ENCODE peak calls at places on chromosomes 3 and 15, in seven cellular contexts. E is GM23248, K is neural progenitor cell, R is PC-3, Z is SK-N-SH, C is neuronal stem cell, P is astrocyte. F is an unnamed sample. For H3K4me1, the result is how much of the 10 kb centered on the place peaks cover.

GRCh38 chr3:186783731-186784515 is 546 bp downstream of the EIF4A2 start:
- DNase-seq in P (peak), K (peak), C (peak), E (peak), Z (peak), R (peak), F (peak)

GRCh38 chr15:85500729-85501128 is 120.3 kb downstream of the AKAP13 start:
- DNase-seq in P (no peak), R (no peak), C (peak), K (peak), Z (no peak), E (no peak), F (no peak)

GRCh38 chr15:42110367-42110766 is 16.0 kb upstream of the PLA2G4D start:
- DNase-seq in R (no peak), P (no peak), E (no peak), C (no peak), Z (no peak), K (no peak), F (no peak)

GRCh38 chr3:89107461-89108035 is at the start of gene EPHA3:
- DNase-seq in C (peak), P (peak), E (peak), Z (peak), K (peak), R (no peak), F (no peak)

GRCh38 chr3:30112904-30113484 is 493.4 kb upstream of the TGFBR2 start:
- DNase-seq in Z (no peak), C (peak), P (peak), E (peak), K (peak), R (peak), F (no peak)

GRCh38 chr3:5053021-5053831 is 68.9 kb upstream of the ARL8B start:
- DNase-seq in E (peak), K (no peak), Z (no peak), C (no peak), R (peak), P (peak), F (no peak)

GRCh38 chr3:24829632-24830229 is 335.1 kb upstream of the THRB start:
- DNase-seq in Z (peak), C (peak), K (peak), E (peak), P (no peak), R (no peak), F (no peak)

GRCh38 chr15:59191855-59192237 is 14.8 kb upstream of the LDHAL6B start:
- DNase-seq in R (peak), E (peak), P (peak), C (no peak), K (no peak), Z (no peak), F (no peak)

GRCh38 chr3:3726549-3726948 is 72.7 kb upstream of the LRRN1 start:
- DNase-seq in R (no peak), P (no peak), E (no peak), Z (no peak), K (peak), C (no peak), F (no peak)

GRCh38 chr3:172040078-172040975 is 949 bp downstream of the FNDC3B start:
- DNase-seq in E (peak), C (peak), P (peak), Z (peak), R (peak), K (peak), F (peak)

GRCh38 chr3:35744419-35744818 is 105.1 kb downstream of the ARPP21 start:
- DNase-seq in Z (no peak), P (no peak), E (no peak), K (peak), R (no peak), C (peak), F (no peak)

GRCh38 chr3:40869013-40869412 is 330.3 kb upstream of the CTNNB1 start:
- DNase-seq in E (no peak), C (no peak), R (no peak), P (no peak), Z (no peak), K (no peak), F (no peak)

GRCh38 chr15:59008086-59008485 is 20.6 kb downstream of the RNF111 start:
- DNase-seq in E (no peak), R (no peak), Z (no peak), P (no peak), C (no peak), K (no peak), F (no peak)

GRCh38 chr3:13262493-13263211 is 157.5 kb downstream of the NUP210 start:
- DNase-seq in E (no peak), K (no peak), C (no peak), P (no peak), R (peak), Z (no peak), F (peak)

GRCh38 chr15:58146734-58147133 is 8.6 kb downstream of the AQP9 start:
- DNase-seq in P (no peak), E (peak), C (no peak), R (peak), Z (no peak), K (no peak), F (no peak)

GRCh38 chr15:99682455-99682854 is 50.8 kb downstream of the LYSMD4 start:
- DNase-seq in C (no peak), R (peak), P (peak), K (no peak), Z (no peak), E (peak), F (no peak)

GRCh38 chr3:71258116-71258515 is 325.4 kb downstream of the FOXP1 start:
- DNase-seq in C (no peak), P (peak), K (no peak), Z (no peak), R (peak), E (peak), F (no peak)

GRCh38 chr3:120622870-120623718 is 27.0 kb downstream of the NDUFB4 start:
- DNase-seq in P (peak), E (peak), Z (no peak), R (peak), C (no peak), K (peak), F (peak)

GRCh38 chr15:80550910-80551265 is 144.2 kb upstream of the ABHD17C start:
- DNase-seq in Z (no peak), K (no peak), E (peak), C (no peak), P (peak), R (peak), F (no peak)

GRCh38 chr3:18446067-18446793 is 21.1 kb upstream of the SATB1 start:
- DNase-seq in Z (no peak), C (no peak), K (peak), R (no peak), P (no peak), E (no peak), F (no peak)

GRCh38 chr3:146138904-146139303 is 22.1 kb downstream of the PLOD2 start:
- DNase-seq in R (no peak), Z (no peak), P (no peak), K (no peak), E (peak), C (no peak), F (no peak)

GRCh38 chr15:58247803-58248503 is 109.8 kb downstream of the AQP9 start:
- DNase-seq in Z (no peak), R (no peak), P (no peak), C (no peak), E (no peak), K (no peak), F (no peak)

GRCh38 chr3:48137425-48137999 is 50.7 kb downstream of the CDC25A start:
- DNase-seq in R (no peak), P (no peak), K (no peak), Z (no peak), E (no peak), C (no peak), F (no peak)

GRCh38 chr15:80449825-80450224 is 45.6 kb downstream of the ARNT2 start:
- DNase-seq in P (no peak), K (no peak), Z (no peak), R (no peak), C (no peak), E (no peak), F (no peak)

GRCh38 chr15:56307180-56307579 is 58.0 kb upstream of the TEX9 start:
- DNase-seq in E (no peak), K (peak), R (no peak), Z (no peak), C (no peak), P (no peak), F (no peak)

GRCh38 chr15:86362556-86362955 is 282.9 kb downstream of the AGBL1 start:
- DNase-seq in Z (no peak), R (peak), C (no peak), K (no peak), P (peak), E (no peak), F (no peak)

GRCh38 chr3:197847866-197848401 is 56.9 kb downstream of the LRCH3 start:
- DNase-seq in C (no peak), Z (no peak), R (no peak), E (peak), P (no peak), K (no peak), F (peak)

GRCh38 chr15:77857419-77857818 is 220.1 kb downstream of the TBC1D2B start:
- DNase-seq in C (no peak), Z (no peak), R (no peak), K (no peak), E (no peak), P (no peak), F (no peak)

GRCh38 chr3:100516843-100517242 is 24.4 kb downstream of the TMEM45A start:
- DNase-seq in C (no peak), Z (no peak), K (no peak), P (peak), R (no peak), E (peak), F (no peak)

GRCh38 chr3:58388550-58389061 is 45.0 kb downstream of the PDHB start:
- DNase-seq in Z (peak), K (peak), E (peak), C (no peak), R (peak), P (peak), F (no peak)

GRCh38 chr3:94234177-94234788 is 171.4 kb downstream of the NSUN3 start:
- DNase-seq in E (peak), P (peak), K (peak), Z (peak), R (peak), C (peak), F (peak)

GRCh38 chr3:39109086-39109485 is 1.6 kb downstream of the TTC21A start:
- DNase-seq in R (no peak), E (no peak), C (no peak), Z (no peak), K (no peak), P (no peak), F (no peak)

GRCh38 chr3:13581485-13582365 is 32.8 kb downstream of the FBLN2 start:
- DNase-seq in P (peak), E (peak), Z (no peak), R (no peak), C (no peak), K (no peak), F (peak)

GRCh38 chr15:52218816-52219215 is 27.6 kb upstream of the GNB5 start:
- DNase-seq in P (no peak), K (no peak), R (no peak), Z (no peak), E (no peak), C (no peak), F (no peak)

GRCh38 chr3:141330718-141331369 is 37.5 kb upstream of the ZBTB38 start:
- DNase-seq in Z (no peak), E (peak), P (no peak), K (no peak), R (no peak), C (no peak), F (no peak)

GRCh38 chr15:85964471-85964870 is 115.2 kb upstream of the AGBL1 start:
- DNase-seq in Z (no peak), E (no peak), R (no peak), K (no peak), C (no peak), P (peak), F (no peak)

GRCh38 chr3:107644631-107645030 is 121.9 kb downstream of the BBX start:
- DNase-seq in E (peak), Z (no peak), R (peak), C (no peak), K (no peak), P (no peak), F (no peak)

GRCh38 chr3:100759162-100759561 is 49.9 kb downstream of the TFG start:
- DNase-seq in K (no peak), R (no peak), C (no peak), E (no peak), Z (no peak), P (no peak), F (no peak)

DNA sequence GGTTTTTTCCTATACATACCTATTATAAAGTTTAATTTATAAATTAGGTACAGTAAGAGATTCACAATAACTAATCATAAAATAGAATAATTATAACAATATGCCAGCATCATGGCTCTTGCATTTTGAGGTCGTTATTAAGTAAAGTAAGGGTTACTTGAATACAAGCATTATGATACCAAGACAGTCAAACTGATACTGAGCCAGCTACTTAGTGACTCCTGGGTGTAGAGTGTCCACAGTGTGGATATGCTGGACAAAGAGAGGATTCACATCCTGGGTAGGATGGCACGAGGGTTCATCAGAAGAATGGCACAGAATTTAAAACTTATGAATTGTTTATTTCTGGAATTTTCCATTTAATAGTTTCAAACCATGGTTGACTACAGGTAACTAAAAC is 157.2 kb upstream of the IL12A start:
- DNase-seq in E (no peak), Z (no peak), P (no peak), C (no peak), K (no peak), R (no peak), F (no peak)
- H3K9ac ChIP-seq in E (no peak), Z (no peak), P (no peak), C (no peak), K (no peak), R (no peak), F (no peak)

DNA sequence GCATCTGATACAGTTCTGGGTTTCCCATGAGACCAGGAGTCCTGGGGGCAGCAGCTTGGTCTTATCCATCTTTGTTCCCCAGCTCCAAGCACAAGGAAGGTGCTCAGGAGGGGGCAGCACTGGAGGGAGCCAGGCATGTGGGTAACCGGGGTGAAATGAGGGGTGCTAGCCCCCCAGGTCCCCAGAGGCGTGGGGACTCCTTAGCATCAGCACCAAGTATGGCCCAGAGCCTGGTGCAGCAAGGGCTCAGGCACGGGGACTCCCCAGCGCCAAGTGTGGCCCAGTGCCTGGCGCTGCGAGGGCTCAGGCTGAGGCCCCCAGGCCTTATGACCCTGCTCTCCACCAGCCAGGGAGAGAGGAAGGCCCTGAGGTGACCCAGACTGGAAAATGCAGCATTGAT is 94.1 kb downstream of the CHSY1 start:
- DNase-seq in K (no peak), E (no peak), R (no peak), C (no peak), P (no peak), Z (no peak), F (no peak)
- H3K4me1 ChIP-seq in K (under half), E (under half), R (under half), C (under half), P (under half), Z (under half), F (under half)

GRCh38 chr15:50633653-50634052 is 52.9 kb downstream of the TRPM7 start:
- DNase-seq in Z (no peak), P (no peak), E (no peak), R (no peak), C (no peak), K (no peak), F (no peak)
- H3K4me3 ChIP-seq in Z (no peak), P (no peak), E (no peak), R (no peak), C (no peak), K (no peak), F (no peak)

GRCh38 chr15:75024102-75024636 is 779 bp downstream of the PPCDC start:
- DNase-seq in K (peak), Z (peak), P (peak), R (peak), C (no peak), E (peak), F (peak)

GRCh38 chr15:75022808-75023193 is 589 bp upstream of the PPCDC start:
- DNase-seq in C (no peak), K (no peak), R (no peak), Z (no peak), E (no peak), P (no peak), F (no peak)

GRCh38 chr15:75023194-75024101 is at the start of gene PPCDC:
- DNase-seq in Z (peak), E (peak), P (peak), R (peak), K (peak), C (peak), F (peak)

GRCh38 chr15:75025548-75026260 is 2.3 kb downstream of the PPCDC start:
- DNase-seq in R (peak), K (no peak), E (no peak), P (no peak), Z (no peak), C (no peak), F (no peak)

GRCh38 chr15:75025102-75025501 is 1.7 kb downstream of the PPCDC start:
- DNase-seq in Z (no peak), K (no peak), C (no peak), P (no peak), E (no peak), R (no peak), F (no peak)
- H3K9ac ChIP-seq in Z (no peak), K (peak), C (no peak), P (peak), E (peak), R (no peak), F (peak)

GRCh38 chr3:195062866-195063540 is 208.0 kb downstream of the XXYLT1 start:
- DNase-seq in E (no peak), C (no peak), Z (no peak), P (no peak), K (no peak), R (no peak), F (no peak)
- H3K4me1 ChIP-seq in E (under half), C (under half), Z (under half), P (under half), K (under half), R (under half), F (under half)

GRCh38 chr3:134860141-134860540 is 65.1 kb downstream of the EPHB1 start:
- DNase-seq in K (no peak), E (no peak), R (no peak), P (no peak), Z (peak), C (no peak), F (no peak)
- H3K4me3 ChIP-seq in K (no peak), E (no peak), R (no peak), P (no peak), Z (no peak), C (no peak), F (no peak)

DNA sequence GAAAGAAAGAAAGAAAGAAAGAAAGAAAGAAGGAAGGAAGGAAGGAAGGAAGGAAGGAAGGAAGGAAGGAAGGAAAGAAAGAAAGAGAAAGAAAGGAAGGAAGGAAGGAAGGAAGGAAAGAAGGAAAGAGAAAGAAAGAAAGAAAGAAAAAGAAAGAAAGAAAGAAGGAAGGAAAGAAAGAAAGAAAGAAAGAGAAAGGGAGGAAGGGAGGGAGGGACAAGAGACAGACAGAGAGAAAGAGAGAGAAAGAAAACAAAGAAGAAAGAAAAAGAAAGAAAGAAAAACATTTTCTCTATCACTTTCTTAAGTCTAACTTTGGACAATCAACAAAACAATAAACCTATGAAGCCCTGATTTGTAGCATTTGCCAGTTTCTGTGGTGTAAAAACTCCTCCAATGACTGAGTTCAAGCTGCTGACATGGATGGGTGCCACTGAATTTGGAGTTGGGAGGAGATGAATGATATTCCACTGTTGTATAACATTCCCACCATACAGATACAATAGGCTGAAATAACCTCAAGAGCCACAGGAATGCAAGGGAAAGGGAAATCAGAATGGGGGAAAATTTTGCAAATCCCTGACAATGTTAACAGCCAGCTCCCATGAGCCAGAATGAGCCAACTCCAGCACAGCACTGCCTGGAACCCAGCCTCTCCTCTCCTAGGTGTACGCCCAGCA is 15.0 kb upstream of the RTP3 start:
- DNase-seq in C (no peak), Z (no peak), E (peak), P (peak), K (no peak), R (peak), F (no peak)
- H3K9ac ChIP-seq in C (no peak), Z (no peak), E (no peak), P (no peak), K (no peak), R (no peak), F (no peak)